ENCODE peak calls at places on chromosomes 7 and 10, in four cellular contexts. E is mesenchymal stem cell, X is left ventricle myocardium superior, Q is Calu3. K is an unnamed sample.

GRCh38 chr10:79158402-79159097 is 89.8 kb downstream of the ZMIZ1 start:
- DNase-seq in E (no peak), X (no peak), Q (no peak), K (no peak)

GRCh38 chr7:33107136-33108066 is 1.8 kb downstream of the RP9 start:
- DNase-seq in E (peak), X (no peak), Q (peak), K (no peak)

GRCh38 chr10:45376364-45376801 is 2.4 kb downstream of the ALOX5 start:
- DNase-seq in E (no peak), X (no peak), Q (peak), K (no peak)

GRCh38 chr10:62377026-62377415 is 2.9 kb downstream of the ZNF365 start:
- DNase-seq in E (no peak), X (no peak), Q (no peak), K (no peak)

GRCh38 chr7:105345725-105346124 is 43.0 kb downstream of the SRPK2 start:
- DNase-seq in E (no peak), X (no peak), Q (no peak), K (no peak)

GRCh38 chr7:85322252-85322651 is 135.4 kb upstream of the SEMA3D start:
- DNase-seq in E (no peak), X (no peak), Q (no peak), K (no peak)

GRCh38 chr7:56449762-56450161 is 333.5 kb upstream of the NUPR2 start:
- DNase-seq in E (no peak), X (no peak), Q (no peak), K (no peak)

GRCh38 chr7:113308399-113308798 is 190.0 kb upstream of the SMIM30 start:
- DNase-seq in E (no peak), X (no peak), Q (no peak), K (no peak)

GRCh38 chr7:1197997-1198632 is 34.6 kb upstream of the UNCX start:
- DNase-seq in E (peak), X (no peak), Q (no peak), K (no peak)

GRCh38 chr10:82778908-82779307 is 903.9 kb downstream of the NRG3 start:
- DNase-seq in E (no peak), X (no peak), Q (no peak), K (no peak)

GRCh38 chr10:2392145-2392812 is 655.0 kb upstream of the ADARB2 start:
- DNase-seq in E (no peak), X (no peak), Q (no peak), K (no peak)

GRCh38 chr10:24961582-24961981 is 9.2 kb upstream of the PRTFDC1 start:
- DNase-seq in E (no peak), X (no peak), Q (no peak), K (no peak)

GRCh38 chr7:134028853-134029252 is 98.3 kb upstream of the LRGUK start:
- DNase-seq in E (no peak), X (no peak), Q (no peak), K (no peak)

GRCh38 chr7:44320141-44320540 is 5.3 kb downstream of the CAMK2B start:
- DNase-seq in E (no peak), X (no peak), Q (no peak), K (no peak)

GRCh38 chr7:28347462-28347861 is 64.9 kb upstream of the CREB5 start:
- DNase-seq in E (no peak), X (no peak), Q (no peak), K (no peak)

GRCh38 chr7:93374345-93374940 is 142.3 kb downstream of the VPS50 start:
- DNase-seq in E (peak), X (no peak), Q (peak), K (no peak)

GRCh38 chr7:79282051-79282694 is 171.3 kb downstream of the MAGI2 start:
- DNase-seq in E (peak), X (no peak), Q (peak), K (no peak)

GRCh38 chr10:60480865-60481563 is 91.3 kb upstream of the ANK3 start:
- DNase-seq in E (peak), X (no peak), Q (peak), K (no peak)

GRCh38 chr7:151121380-151122170 is 35.3 kb downstream of the AGAP3 start:
- DNase-seq in E (no peak), X (no peak), Q (no peak), K (peak)